ENCODE peak calls at places on chromosomes 11 and 22, in nine cellular contexts. R is B cell; D is NCI-H1092 treated with DMSO at 0.1 percent for 48 hours; Q is amniotic stem cell; A is stimulated activated CD4-positive, alpha-beta T cell treated with anti-CD3 and anti-CD28 coated beads, TNF-alpha, amount 100 ng/mL, for 1 hour; U is nephron progenitor cell; M is astrocyte of the spinal cord; Y is NCI-H460; T is AG09319. L is an unnamed sample.

GRCh38 chr22:22752556-22753477 is 108.4 kb downstream of the GGTLC2 start:
- DNase-seq in T (peak), A (no peak), R (peak), M (no peak), D (no peak), U (no peak), Q (no peak), Y (no peak), L (no peak)

GRCh38 chr11:35418282-35418846 is 994 bp downstream of the SLC1A2 start:
- DNase-seq in D (peak), Y (no peak), Q (no peak), M (no peak), A (no peak), T (no peak), U (peak), R (no peak), L (no peak)

GRCh38 chr11:15657264-15657663 is 542.5 kb downstream of the INSC start:
- DNase-seq in D (no peak), T (no peak), U (no peak), A (no peak), Y (no peak), M (no peak), Q (no peak), R (no peak), L (no peak)

GRCh38 chr11:2270322-2271076 is at the start of gene ASCL2:
- DNase-seq in M (no peak), Q (no peak), T (no peak), R (peak), U (peak), D (peak), A (no peak), Y (no peak), L (no peak)

GRCh38 chr11:96708469-96708868 is 318.7 kb downstream of the JRKL start:
- DNase-seq in R (no peak), Y (no peak), M (no peak), T (no peak), A (no peak), Q (no peak), U (no peak), D (no peak), L (peak)

GRCh38 chr11:579830-580601 is 3.7 kb downstream of the PHRF1 start:
- DNase-seq in T (no peak), R (no peak), U (no peak), D (no peak), Y (no peak), Q (no peak), M (peak), A (no peak), L (no peak)

GRCh38 chr11:29336727-29337212 is 680.1 kb downstream of the KCNA4 start:
- DNase-seq in Y (no peak), Q (no peak), T (no peak), M (peak), D (no peak), R (no peak), A (no peak), U (no peak), L (no peak)

GRCh38 chr11:35584321-35584720 is 33.9 kb upstream of the FJX1 start:
- DNase-seq in M (peak), A (no peak), D (no peak), Q (no peak), T (no peak), U (no peak), R (no peak), Y (peak), L (no peak)

GRCh38 chr11:126628790-126629621 is 273.5 kb downstream of the ST3GAL4 start:
- DNase-seq in T (peak), A (no peak), M (no peak), D (peak), Y (no peak), Q (peak), R (no peak), U (no peak), L (no peak)

GRCh38 chr22:23754980-23755636 is 883 bp upstream of the VPREB3 start:
- DNase-seq in D (peak), M (no peak), R (no peak), U (no peak), T (no peak), Q (no peak), Y (no peak), A (no peak), L (no peak)

GRCh38 chr22:26435327-26436093 is 6.5 kb downstream of the ASPHD2 start:
- DNase-seq in D (no peak), Q (no peak), R (no peak), Y (no peak), A (no peak), M (no peak), T (no peak), U (no peak), L (no peak)

GRCh38 chr11:10116588-10116987 is 177.4 kb downstream of the SBF2 start:
- DNase-seq in T (no peak), Q (no peak), R (no peak), U (no peak), M (no peak), A (no peak), D (no peak), Y (no peak), L (no peak)

GRCh38 chr22:23182289-23183106 is 2.2 kb downstream of the BCR start:
- DNase-seq in U (peak), A (no peak), R (peak), Q (no peak), D (peak), T (no peak), Y (no peak), M (no peak), L (peak)

GRCh38 chr11:34986883-34987525 is 70.6 kb downstream of the PDHX start:
- DNase-seq in M (no peak), U (no peak), A (no peak), Q (no peak), D (no peak), Y (no peak), R (no peak), T (no peak), L (no peak)

L was measured in NCI-H187.